ENCODE peak calls at places on chromosome 15, in ten cellular contexts. Z, X, F, S, W, K, P, N, L and V are unnamed samples.

GRCh38 chr15:91627473-91628309 is 225.8 kb upstream of the SLCO3A1 start:
- DNase-seq in Z (no peak), X (no peak), F (peak), S (peak), W (peak), K (no peak), P (no peak), N (peak), L (peak), V (peak)

GRCh38 chr15:40008061-40008460 is 30.9 kb downstream of the SRP14 start:
- DNase-seq in Z (no peak), X (no peak), F (peak), S (no peak), W (peak), K (peak), P (no peak), N (no peak), L (peak), V (no peak)

GRCh38 chr15:53658827-53659226 is 100.6 kb downstream of the WDR72 start:
- DNase-seq in Z (no peak), X (no peak), F (no peak), S (no peak), W (no peak), K (no peak), P (no peak), N (no peak), L (peak), V (no peak)

GRCh38 chr15:38886315-38887163 is 321.9 kb upstream of the RASGRP1 start:
- DNase-seq in Z (no peak), X (no peak), F (peak), S (no peak), W (peak), K (peak), P (peak), N (no peak), L (peak), V (no peak)

GRCh38 chr15:55737373-55737772 is 5.6 kb downstream of the PRTG start:
- DNase-seq in Z (no peak), X (no peak), F (peak), S (no peak), W (peak), K (peak), P (no peak), N (no peak), L (no peak), V (peak)

GRCh38 chr15:93209690-93210425 is 120.8 kb upstream of the RGMA start:
- DNase-seq in Z (no peak), X (no peak), F (no peak), S (no peak), W (no peak), K (no peak), P (no peak), N (no peak), L (no peak), V (no peak)

GRCh38 chr15:67571643-67572415 is 29.3 kb downstream of the MAP2K5 start:
- DNase-seq in Z (no peak), X (no peak), F (peak), S (no peak), W (no peak), K (no peak), P (no peak), N (no peak), L (no peak), V (no peak)

GRCh38 chr15:75229191-75230015 is 27.7 kb downstream of the C15orf39 start:
- DNase-seq in Z (peak), X (no peak), F (peak), S (no peak), W (peak), K (peak), P (no peak), N (peak), L (no peak), V (no peak)

GRCh38 chr15:27059610-27060202 is 88.7 kb downstream of the GABRG3 start:
- DNase-seq in Z (peak), X (no peak), F (peak), S (peak), W (peak), K (peak), P (peak), N (no peak), L (peak), V (peak)

GRCh38 chr15:52537459-52537858 is 8.8 kb upstream of the MYO5A start:
- DNase-seq in Z (no peak), X (no peak), F (no peak), S (no peak), W (no peak), K (no peak), P (no peak), N (no peak), L (no peak), V (no peak)

GRCh38 chr15:36755341-36755740 is 175.9 kb downstream of the CDIN1 start:
- DNase-seq in Z (no peak), X (no peak), F (no peak), S (no peak), W (no peak), K (no peak), P (no peak), N (no peak), L (no peak), V (no peak)

GRCh38 chr15:71352765-71353164 is 237.5 kb downstream of the THSD4 start:
- DNase-seq in Z (no peak), X (no peak), F (no peak), S (no peak), W (no peak), K (no peak), P (no peak), N (no peak), L (no peak), V (no peak)

GRCh38 chr15:31272558-31273257 is 53.9 kb upstream of the KLF13 start:
- DNase-seq in Z (no peak), X (peak), F (no peak), S (no peak), W (no peak), K (no peak), P (no peak), N (no peak), L (no peak), V (no peak)

GRCh38 chr15:69834256-69834655 is 263.5 kb downstream of the TLE3 start:
- DNase-seq in Z (no peak), X (no peak), F (no peak), S (no peak), W (no peak), K (no peak), P (no peak), N (no peak), L (no peak), V (no peak)

GRCh38 chr15:67242665-67243064 is 11.8 kb downstream of the AAGAB start:
- DNase-seq in Z (no peak), X (no peak), F (no peak), S (no peak), W (peak), K (no peak), P (peak), N (no peak), L (no peak), V (no peak)

GRCh38 chr15:70802629-70803028 is 39.3 kb upstream of the UACA start:
- DNase-seq in Z (peak), X (no peak), F (peak), S (no peak), W (peak), K (peak), P (peak), N (no peak), L (peak), V (no peak)

GRCh38 chr15:26503998-26504397 is 268.9 kb downstream of the GABRB3 start:
- DNase-seq in Z (no peak), X (no peak), F (no peak), S (no peak), W (no peak), K (no peak), P (no peak), N (no peak), L (no peak), V (no peak)

GRCh38 chr15:69357773-69358765 is 56.1 kb upstream of the KIF23 start:
- DNase-seq in Z (no peak), X (no peak), F (peak), S (peak), W (peak), K (peak), P (peak), N (peak), L (peak), V (peak)

GRCh38 chr15:91068436-91068835 is 31.6 kb upstream of the SV2B start:
- DNase-seq in Z (no peak), X (no peak), F (no peak), S (no peak), W (no peak), K (no peak), P (no peak), N (no peak), L (no peak), V (no peak)

GRCh38 chr15:38707802-38708671 is 143.4 kb upstream of the RASGRP1 start:
- DNase-seq in Z (peak), X (peak), F (peak), S (no peak), W (peak), K (peak), P (peak), N (no peak), L (peak), V (no peak)

DNA sequence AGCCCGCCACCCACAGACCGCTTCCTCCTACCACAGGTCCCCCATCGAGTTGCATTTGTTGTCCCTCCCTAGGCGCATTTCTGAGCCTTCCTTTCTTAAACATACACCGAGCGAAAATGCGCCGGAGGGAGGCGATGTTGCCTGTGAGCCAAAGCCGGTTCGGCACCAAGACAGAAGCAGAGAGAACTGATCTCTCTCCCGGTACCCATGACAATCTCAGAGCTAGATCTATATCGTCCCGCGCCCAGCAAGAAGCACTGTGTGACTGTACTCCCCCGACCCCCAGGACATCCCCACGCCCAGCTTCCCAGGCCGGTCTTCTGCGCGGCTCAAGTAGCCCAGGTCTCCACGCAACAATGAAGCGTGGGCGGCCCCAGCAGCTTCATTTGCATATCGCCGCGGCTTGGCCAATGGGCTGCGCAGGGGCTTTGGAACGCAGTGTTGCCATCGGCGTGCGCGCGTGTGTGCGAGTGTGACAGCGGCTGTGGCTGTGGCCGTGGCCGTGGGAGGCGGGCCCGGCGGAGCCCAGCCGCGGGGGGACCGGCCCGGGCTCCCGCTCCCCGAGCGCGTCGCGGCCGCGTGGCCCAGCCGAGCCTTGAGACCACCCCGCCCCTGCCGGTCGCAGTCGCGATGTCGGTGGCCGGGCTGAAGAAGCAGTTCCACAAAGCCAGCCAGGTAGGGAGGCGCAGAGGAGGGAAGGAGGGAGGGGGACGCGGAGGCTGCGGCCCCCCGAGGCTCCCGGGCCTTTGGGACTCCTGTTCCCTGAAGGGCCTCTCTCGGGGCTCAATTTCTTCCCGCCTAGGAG is at the start of gene SH3GL3:
- DNase-seq in Z (peak), X (peak), F (peak), S (no peak), W (peak), K (peak), P (peak), N (peak), L (peak), V (peak)
- TF ChIP-seq CTCF in Z (no peak), X (no peak), F (peak), S (peak), W (peak), K (peak), P (peak), N (no peak), L (peak), V (peak)

DNA sequence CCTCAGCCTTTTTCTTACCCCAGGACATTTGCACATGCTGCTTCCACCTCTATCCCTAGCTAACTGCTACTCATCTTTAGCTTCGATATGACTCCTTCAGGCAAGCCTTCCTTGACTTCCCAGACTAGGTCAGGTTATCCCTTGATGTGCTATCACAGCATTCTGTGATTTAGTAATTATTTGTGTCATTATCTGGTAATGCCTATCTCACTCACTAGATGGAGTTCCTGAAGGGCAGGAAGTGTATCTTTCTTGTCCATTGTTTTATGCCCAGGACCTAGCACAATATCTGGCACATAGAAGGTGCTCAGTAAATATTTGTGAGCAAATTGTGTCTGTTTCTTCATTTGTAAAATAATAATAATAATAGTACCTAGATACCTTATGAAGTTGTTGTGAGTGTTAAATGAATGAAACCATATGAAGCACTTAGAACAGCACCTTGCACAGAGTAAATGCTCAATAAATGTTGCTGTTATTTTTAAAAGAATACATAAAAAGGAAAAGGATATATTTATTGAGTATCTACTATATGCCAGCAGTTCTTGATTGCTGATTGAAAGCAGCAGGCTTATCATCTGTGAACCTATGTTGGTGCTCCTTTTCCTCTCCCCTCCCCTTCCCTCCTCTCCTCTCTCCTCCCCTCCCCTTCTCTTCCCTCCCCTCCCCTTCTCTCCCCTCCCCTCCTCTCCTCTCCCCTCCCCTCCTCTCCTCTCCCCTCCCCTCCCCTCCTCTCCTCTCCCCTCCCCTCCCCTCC is 31.5 kb downstream of the SQOR start:
- DNase-seq in Z (no peak), X (no peak), F (no peak), S (no peak), W (no peak), K (no peak), P (no peak), N (no peak), L (no peak), V (no peak)
- TF ChIP-seq CTCF in Z (no peak), X (no peak), F (peak), S (no peak), W (peak), K (no peak), P (no peak), N (no peak), L (no peak), V (no peak)

DNA sequence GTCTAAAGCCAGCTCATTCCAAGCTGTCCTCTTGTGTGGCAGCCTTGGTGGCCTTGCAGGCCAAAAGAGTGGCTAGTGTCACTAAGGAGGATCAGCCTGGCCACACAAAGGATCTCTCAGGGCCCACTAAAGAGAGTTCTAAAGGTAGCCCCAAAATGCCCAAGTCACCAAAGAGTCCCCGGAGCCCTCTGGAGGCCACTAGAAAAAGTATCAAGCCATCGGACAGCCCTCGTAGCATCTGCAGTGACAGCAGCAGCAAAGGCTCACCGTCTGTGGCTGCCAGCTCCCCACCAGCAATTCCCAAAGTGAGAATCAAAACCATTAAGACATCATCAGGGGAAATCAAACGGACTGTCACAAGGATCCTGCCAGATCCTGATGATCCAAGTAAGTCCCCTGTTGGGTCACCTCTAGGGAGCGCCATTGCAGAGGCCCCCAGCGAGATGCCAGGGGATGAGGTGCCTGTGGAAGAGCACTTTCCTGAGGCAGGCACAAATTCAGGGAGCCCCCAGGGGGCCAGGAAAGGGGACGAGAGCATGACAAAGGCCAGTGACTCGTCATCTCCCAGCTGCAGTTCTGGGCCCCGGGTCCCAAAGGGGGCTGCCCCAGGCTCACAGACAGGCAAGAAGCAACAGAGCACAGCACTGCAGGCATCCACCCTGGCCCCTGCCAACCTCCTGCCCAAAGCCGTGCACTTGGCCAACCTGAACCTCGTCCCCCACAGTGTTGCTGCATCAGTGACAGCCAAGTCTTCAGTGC is 33.5 kb upstream of the ALPK3 start:
- DNase-seq in Z (no peak), X (no peak), F (no peak), S (no peak), W (no peak), K (no peak), P (no peak), N (no peak), L (no peak), V (no peak)
- TF ChIP-seq CTCF in Z (no peak), X (no peak), F (no peak), S (peak), W (no peak), K (peak), P (no peak), N (no peak), L (no peak), V (no peak)

GRCh38 chr15:58276924-58277323 is 138.7 kb downstream of the AQP9 start:
- DNase-seq in Z (no peak), X (no peak), F (no peak), S (no peak), W (no peak), K (no peak), P (no peak), N (no peak), L (no peak), V (no peak)
- TF ChIP-seq CTCF in Z (no peak), X (no peak), F (no peak), S (no peak), W (no peak), K (no peak), P (no peak), N (no peak), L (no peak), V (no peak)

GRCh38 chr15:64460737-64461576 is 579 bp downstream of the ZNF609 start:
- DNase-seq in Z (peak), X (peak), F (peak), S (no peak), W (peak), K (peak), P (peak), N (peak), L (peak), V (peak)
- TF ChIP-seq CTCF in Z (no peak), X (no peak), F (peak), S (no peak), W (peak), K (no peak), P (peak), N (no peak), L (peak), V (no peak)

GRCh38 chr15:89502867-89503595 is 6.6 kb upstream of the RHCG start:
- DNase-seq in Z (no peak), X (no peak), F (no peak), S (no peak), W (no peak), K (no peak), P (no peak), N (no peak), L (no peak), V (no peak)
- TF ChIP-seq CTCF in Z (no peak), X (no peak), F (no peak), S (no peak), W (no peak), K (no peak), P (no peak), N (no peak), L (no peak), V (no peak)

GRCh38 chr15:78872972-78873795 is 494 bp downstream of the MORF4L1 start:
- DNase-seq in Z (peak), X (peak), F (peak), S (peak), W (peak), K (peak), P (peak), N (peak), L (peak), V (peak)

GRCh38 chr15:78872155-78872971 is at the start of gene MORF4L1:
- DNase-seq in Z (peak), X (peak), F (peak), S (peak), W (peak), K (peak), P (peak), N (peak), L (peak), V (peak)

GRCh38 chr15:78878356-78878755 is 5.7 kb downstream of the MORF4L1 start:
- DNase-seq in Z (no peak), X (no peak), F (peak), S (no peak), W (peak), K (peak), P (no peak), N (no peak), L (peak), V (no peak)

GRCh38 chr15:78875107-78875914 is 2.6 kb downstream of the MORF4L1 start:
- DNase-seq in Z (no peak), X (no peak), F (peak), S (no peak), W (peak), K (no peak), P (no peak), N (no peak), L (peak), V (no peak)

DNA sequence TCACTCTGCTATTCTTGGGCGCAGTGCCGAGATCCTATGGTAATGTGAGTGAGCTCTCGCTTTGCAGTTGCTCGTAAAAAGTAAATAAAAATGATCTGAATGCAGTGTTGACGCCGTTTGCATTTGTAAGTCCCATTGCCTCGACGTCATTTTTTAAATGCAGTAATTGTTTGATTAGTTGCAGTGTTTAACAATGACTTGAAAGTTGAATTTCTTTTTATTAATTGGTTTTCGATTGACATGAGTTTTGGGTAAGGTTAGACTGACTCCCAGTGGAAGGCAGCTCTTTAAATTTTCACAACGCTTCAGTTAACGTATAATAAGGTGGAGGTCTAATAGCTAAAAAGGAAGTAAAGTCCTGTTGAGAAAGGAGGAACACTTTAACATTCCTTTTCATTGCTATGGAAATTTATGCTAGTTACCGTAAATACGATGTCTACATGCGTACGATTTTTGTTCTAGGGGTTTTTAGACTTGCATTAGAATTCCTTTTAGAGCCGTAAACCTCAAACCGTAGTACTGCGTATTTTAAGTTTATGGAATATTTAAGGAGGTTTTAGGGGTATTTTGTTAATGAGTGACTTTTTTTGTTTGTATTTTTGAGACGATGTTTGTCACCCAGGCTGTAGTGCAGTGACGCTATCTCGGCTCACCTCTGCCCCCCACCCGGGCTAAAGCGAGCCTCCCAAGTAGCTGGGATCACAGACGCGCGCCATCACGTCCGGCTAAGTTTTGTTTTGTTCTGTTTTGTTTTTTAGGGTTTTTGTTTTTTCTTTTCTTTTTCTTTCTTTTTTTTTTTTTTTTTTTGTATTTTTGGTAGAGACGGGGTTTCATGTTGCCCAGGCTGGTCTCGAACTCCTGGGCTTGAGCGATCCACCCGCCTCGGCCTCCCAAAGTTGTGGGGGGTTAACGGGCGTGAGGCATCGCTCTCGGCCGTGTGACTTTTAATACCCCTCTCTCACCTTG is 1.4 kb downstream of the MORF4L1 start:
- DNase-seq in Z (no peak), X (peak), F (peak), S (no peak), W (peak), K (no peak), P (peak), N (no peak), L (no peak), V (no peak)
- TF ChIP-seq CTCF in Z (peak), X (no peak), F (no peak), S (no peak), W (no peak), K (no peak), P (no peak), N (no peak), L (no peak), V (no peak)